ENCODE peak calls at places on chromosomes 6 and 20, in five cellular contexts. One of them, this sample, is unnamed.

GRCh38 chr6:13877116-13877515 is 47.6 kb upstream of the RNF182 start:
- DNase-seq in H1: no peak
- DNase-seq in K562: no peak
- DNase-seq in IMR-90: peak; percentile 71
- DNase-seq in HepG2: no peak
- DNase-seq in this sample: no peak

GRCh38 chr6:7538484-7538883 is 3.0 kb upstream of the DSP start:
- DNase-seq in H1: no peak
- DNase-seq in K562: no peak
- DNase-seq in IMR-90: no peak
- DNase-seq in HepG2: no peak
- DNase-seq in this sample: no peak

GRCh38 chr6:67567842-67568241 is 1067.2 kb upstream of the ADGRB3 start:
- DNase-seq in H1: no peak
- DNase-seq in K562: no peak
- DNase-seq in IMR-90: no peak
- DNase-seq in HepG2: no peak
- DNase-seq in this sample: no peak

GRCh38 chr6:131262060-131262459 is 126.8 kb downstream of the AKAP7 start:
- DNase-seq in H1: no peak
- DNase-seq in K562: no peak
- DNase-seq in IMR-90: no peak
- DNase-seq in HepG2: peak; percentile 23
- DNase-seq in this sample: no peak

GRCh38 chr6:56246544-56246940 is 838 bp downstream of the COL21A1 start:
- DNase-seq in H1: peak; percentile 49
- DNase-seq in K562: no peak
- DNase-seq in IMR-90: no peak
- DNase-seq in HepG2: no peak
- DNase-seq in this sample: no peak

GRCh38 chr6:71228461-71229041 is 60.1 kb upstream of the OGFRL1 start:
- DNase-seq in H1: no peak
- DNase-seq in K562: no peak
- DNase-seq in IMR-90: peak; percentile 66
- DNase-seq in HepG2: no peak
- DNase-seq in this sample: no peak

GRCh38 chr6:105592329-105592728 is 189.4 kb upstream of the PREP start:
- DNase-seq in H1: no peak
- DNase-seq in K562: no peak
- DNase-seq in IMR-90: peak; percentile 96
- DNase-seq in HepG2: no peak
- DNase-seq in this sample: peak; percentile 88

GRCh38 chr6:69220293-69220847 is 576.4 kb downstream of the LMBRD1 start:
- DNase-seq in H1: no peak
- DNase-seq in K562: no peak
- DNase-seq in IMR-90: no peak
- DNase-seq in HepG2: no peak
- DNase-seq in this sample: no peak

GRCh38 chr6:29989211-29989610 is 46.9 kb downstream of the HLA-A start:
- DNase-seq in H1: no peak
- DNase-seq in K562: no peak
- DNase-seq in IMR-90: no peak
- DNase-seq in HepG2: no peak
- DNase-seq in this sample: no peak

GRCh38 chr6:150685860-150686259 is 86.2 kb downstream of the PLEKHG1 start:
- DNase-seq in H1: peak; percentile 89
- DNase-seq in K562: peak; percentile 78
- DNase-seq in IMR-90: peak; percentile 1
- DNase-seq in HepG2: peak; percentile 23
- DNase-seq in this sample: peak; percentile 4

GRCh38 chr20:50270569-50270968 is 79.9 kb downstream of the CEBPB start:
- DNase-seq in H1: no peak
- DNase-seq in K562: no peak
- DNase-seq in IMR-90: no peak
- DNase-seq in HepG2: no peak
- DNase-seq in this sample: no peak

GRCh38 chr20:34615477-34615876 is 57.0 kb downstream of the MAP1LC3A start:
- DNase-seq in H1: peak; percentile 2
- DNase-seq in K562: no peak
- DNase-seq in IMR-90: peak; percentile 49
- DNase-seq in HepG2: peak; percentile 36
- DNase-seq in this sample: no peak

GRCh38 chr6:71496018-71496800 is 207.6 kb downstream of the OGFRL1 start:
- DNase-seq in H1: no peak
- DNase-seq in K562: no peak
- DNase-seq in IMR-90: peak; percentile 31
- DNase-seq in HepG2: no peak
- DNase-seq in this sample: no peak

GRCh38 chr6:149887343-149887742 is 10.6 kb downstream of the RAET1E start:
- DNase-seq in H1: no peak
- DNase-seq in K562: no peak
- DNase-seq in IMR-90: peak; percentile 89
- DNase-seq in HepG2: no peak
- DNase-seq in this sample: peak; percentile 71

GRCh38 chr6:140138311-140138994 is 764.0 kb upstream of the CITED2 start:
- DNase-seq in H1: no peak
- DNase-seq in K562: no peak
- DNase-seq in IMR-90: no peak
- DNase-seq in HepG2: no peak
- DNase-seq in this sample: no peak

DNA sequence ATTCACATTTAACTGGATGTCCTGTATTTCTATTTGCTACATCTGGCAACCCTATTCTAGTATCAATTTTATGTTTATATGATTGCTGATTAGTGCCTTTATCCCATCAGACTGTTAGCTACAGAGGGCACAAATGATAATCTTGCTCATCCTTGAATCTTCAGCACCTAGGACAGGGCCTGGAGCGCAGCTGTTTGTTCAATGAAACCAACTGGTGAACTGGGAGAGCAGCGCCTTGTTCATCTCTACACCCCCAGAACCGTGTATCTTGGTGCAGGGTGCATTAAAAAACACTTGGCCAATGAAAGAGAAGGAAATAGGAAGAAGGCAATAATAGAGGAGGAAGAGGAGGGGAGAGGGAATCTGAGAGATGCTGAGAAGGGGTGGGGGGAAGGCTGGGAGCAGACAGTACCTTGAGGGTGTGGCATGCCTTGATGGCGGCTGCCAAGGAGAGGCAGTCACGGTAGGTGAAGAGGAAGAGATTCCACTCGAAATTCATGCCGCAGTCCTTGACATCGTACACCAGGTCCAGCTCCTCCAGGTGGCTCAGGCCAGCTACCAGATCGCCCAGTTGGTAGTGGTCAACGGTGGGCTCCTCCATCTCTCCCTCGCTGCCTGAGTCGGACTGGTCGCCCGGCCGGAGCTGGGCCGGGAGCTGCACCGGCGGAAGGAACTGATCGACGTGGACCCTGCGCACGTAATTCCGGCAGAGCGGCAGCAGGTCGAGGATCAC is 15.5 kb downstream of the TMEM151B start:
- DNase-seq in H1: peak; percentile 65
- DNase-seq in K562: no peak
- DNase-seq in IMR-90: peak; percentile 35
- DNase-seq in HepG2: no peak
- DNase-seq in this sample: no peak
- TF ChIP-seq MAFK in H1: no peak
- TF ChIP-seq MAFK in K562: no peak
- TF ChIP-seq MAFK in IMR-90: no peak
- TF ChIP-seq MAFK in HepG2: no peak
- TF ChIP-seq MAFK in this sample: no peak

GRCh38 chr20:32970973-32971300 is 33.3 kb downstream of the SUN5 start:
- DNase-seq in H1: peak; percentile 43
- DNase-seq in K562: no peak
- DNase-seq in IMR-90: no peak
- DNase-seq in HepG2: no peak
- DNase-seq in this sample: no peak

GRCh38 chr20:32971703-32972161 is 32.5 kb downstream of the SUN5 start:
- DNase-seq in H1: peak; percentile 46
- DNase-seq in K562: no peak
- DNase-seq in IMR-90: no peak
- DNase-seq in HepG2: no peak
- DNase-seq in this sample: no peak

GRCh38 chr20:32970115-32970972 is 33.9 kb downstream of the SUN5 start:
- DNase-seq in H1: no peak
- DNase-seq in K562: no peak
- DNase-seq in IMR-90: no peak
- DNase-seq in HepG2: no peak
- DNase-seq in this sample: no peak

GRCh38 chr20:32968833-32969241 is 35.4 kb downstream of the SUN5 start:
- DNase-seq in H1: no peak
- DNase-seq in K562: no peak
- DNase-seq in IMR-90: no peak
- DNase-seq in HepG2: no peak
- DNase-seq in this sample: no peak

GRCh38 chr20:32969356-32970114 is 34.7 kb downstream of the SUN5 start:
- DNase-seq in H1: peak; percentile 39
- DNase-seq in K562: no peak
- DNase-seq in IMR-90: no peak
- DNase-seq in HepG2: no peak
- DNase-seq in this sample: no peak
- TF ChIP-seq MAFK in H1: no peak
- TF ChIP-seq MAFK in K562: no peak
- TF ChIP-seq MAFK in IMR-90: no peak
- TF ChIP-seq MAFK in HepG2: no peak
- TF ChIP-seq MAFK in this sample: no peak

GRCh38 chr6:15320683-15321082 is 74.8 kb downstream of the JARID2 start:
- DNase-seq in H1: no peak
- DNase-seq in K562: no peak
- DNase-seq in IMR-90: peak; percentile 54
- DNase-seq in HepG2: no peak
- DNase-seq in this sample: peak; percentile 36

GRCh38 chr6:15325540-15325955 is 79.7 kb downstream of the JARID2 start:
- DNase-seq in H1: no peak
- DNase-seq in K562: no peak
- DNase-seq in IMR-90: no peak
- DNase-seq in HepG2: no peak
- DNase-seq in this sample: no peak

GRCh38 chr6:15322184-15322583 is 76.3 kb downstream of the JARID2 start:
- DNase-seq in H1: no peak
- DNase-seq in K562: no peak
- DNase-seq in IMR-90: no peak
- DNase-seq in HepG2: no peak
- DNase-seq in this sample: no peak

GRCh38 chr6:15324427-15324985 is 78.6 kb downstream of the JARID2 start:
- DNase-seq in H1: no peak
- DNase-seq in K562: no peak
- DNase-seq in IMR-90: no peak
- DNase-seq in HepG2: peak; percentile 64
- DNase-seq in this sample: no peak

GRCh38 chr6:15322781-15323536 is 77.1 kb downstream of the JARID2 start:
- DNase-seq in H1: peak; percentile 43
- DNase-seq in K562: no peak
- DNase-seq in IMR-90: peak; percentile 57
- DNase-seq in HepG2: no peak
- DNase-seq in this sample: no peak
- TF ChIP-seq MAFK in H1: no peak
- TF ChIP-seq MAFK in K562: no peak
- TF ChIP-seq MAFK in IMR-90: no peak
- TF ChIP-seq MAFK in HepG2: no peak
- TF ChIP-seq MAFK in this sample: no peak

DNA sequence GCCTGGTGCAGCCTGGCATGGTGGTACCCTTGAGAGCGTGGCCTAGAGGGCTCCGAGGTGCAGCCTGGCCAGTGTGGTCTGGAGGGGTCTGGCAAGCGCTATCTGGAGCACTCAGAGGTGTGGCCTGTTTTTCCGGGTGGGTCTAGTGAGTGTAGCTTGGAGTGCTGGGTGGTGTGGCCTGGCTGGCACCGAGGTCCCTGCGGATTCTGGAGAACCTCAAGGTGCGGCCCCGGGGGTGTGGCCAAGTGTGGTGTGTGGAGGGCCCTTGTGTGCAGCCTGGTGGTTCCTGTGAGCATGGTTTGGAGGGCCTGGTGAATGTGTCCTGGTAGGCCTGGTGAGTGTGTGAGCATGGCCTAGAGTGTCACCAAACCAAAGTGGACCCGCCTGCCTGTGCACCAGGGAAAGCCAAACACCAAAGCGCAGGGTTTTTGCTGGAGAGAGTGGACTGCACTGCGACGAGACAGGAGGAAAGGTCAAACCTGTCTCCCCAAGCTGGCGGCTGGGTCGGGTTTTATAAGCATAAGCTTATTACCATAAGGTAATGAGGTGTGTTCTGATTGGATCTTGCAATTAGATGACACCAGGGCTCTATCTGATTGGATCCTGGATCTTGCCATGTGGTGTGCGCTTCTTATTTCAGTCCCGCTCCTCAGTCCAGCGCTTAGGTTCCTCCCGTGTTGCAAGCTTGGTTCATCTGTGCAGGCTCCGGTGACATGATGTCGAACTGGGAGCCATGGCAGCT is 35.7 kb downstream of the IGF2R start:
- DNase-seq in H1: no peak
- DNase-seq in K562: no peak
- DNase-seq in IMR-90: no peak
- DNase-seq in HepG2: no peak
- DNase-seq in this sample: no peak
- TF ChIP-seq MAFK in H1: no peak
- TF ChIP-seq MAFK in K562: no peak
- TF ChIP-seq MAFK in IMR-90: no peak
- TF ChIP-seq MAFK in HepG2: no peak
- TF ChIP-seq MAFK in this sample: no peak

DNA sequence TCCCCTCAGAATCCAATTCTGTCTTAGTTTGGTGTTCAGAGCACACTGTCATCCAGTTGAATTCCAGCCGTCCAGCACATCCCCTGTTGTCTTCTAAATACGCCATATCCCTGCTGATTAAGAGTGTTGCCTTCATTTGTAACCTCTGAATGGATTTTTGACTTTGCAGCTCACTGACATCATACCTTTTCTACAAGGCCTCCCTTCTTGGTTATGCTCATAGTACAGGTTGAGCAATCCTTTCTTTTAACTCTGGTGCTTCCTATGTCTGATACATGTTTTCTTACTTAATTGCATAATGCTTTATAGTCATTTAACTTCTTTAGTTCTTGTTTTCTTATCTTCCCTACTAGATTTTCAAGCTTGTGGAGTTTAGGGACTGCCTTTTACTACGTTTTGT is 36.4 kb downstream of the XRN2 start:
- DNase-seq in H1: no peak
- DNase-seq in K562: no peak
- DNase-seq in IMR-90: peak; percentile 3
- DNase-seq in HepG2: peak; percentile 83
- DNase-seq in this sample: no peak
- TF ChIP-seq MAFK in H1: no peak
- TF ChIP-seq MAFK in K562: no peak
- TF ChIP-seq MAFK in IMR-90: no peak
- TF ChIP-seq MAFK in HepG2: no peak
- TF ChIP-seq MAFK in this sample: no peak

DNA sequence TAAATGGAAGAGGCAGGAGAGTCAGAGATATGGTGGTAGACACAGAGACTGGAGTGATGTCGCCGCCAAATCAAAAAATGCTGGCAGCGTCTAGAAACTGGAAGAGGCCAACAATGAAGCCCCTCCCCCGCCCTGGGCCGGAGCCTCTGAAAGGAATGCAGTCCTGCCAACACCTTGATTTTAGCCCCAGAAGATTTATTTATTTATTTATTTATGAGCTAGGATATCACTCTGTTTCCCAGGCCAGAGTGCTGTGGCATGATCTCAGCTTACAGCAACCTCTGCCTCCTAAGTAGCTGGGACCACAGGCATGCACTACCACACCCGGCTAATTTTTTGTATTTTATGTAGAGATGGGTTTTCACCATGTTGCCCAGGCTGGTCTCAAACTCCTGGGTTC is 82.6 kb upstream of the CCDC167 start:
- DNase-seq in H1: no peak
- DNase-seq in K562: no peak
- DNase-seq in IMR-90: no peak
- DNase-seq in HepG2: no peak
- DNase-seq in this sample: no peak
- TF ChIP-seq MAFK in H1: no peak
- TF ChIP-seq MAFK in K562: no peak
- TF ChIP-seq MAFK in IMR-90: no peak
- TF ChIP-seq MAFK in HepG2: no peak
- TF ChIP-seq MAFK in this sample: no peak